ENCODE peak calls at places on chromosome X, in five cellular contexts. V is brain microvascular endothelial cell; S is aorta; N is activated T-helper 1 cell treated with anti-CD3 and anti-CD28 coated beads, Interleukin-2, amount 50 U/mL, for 16 hours; U is NCI-H345. B is an unnamed sample.
A peak's percentile ranks its signal among the peaks of the same experiment; 100 is the strongest.

GRCh38 chrX:38845426-38845825 is 44.2 kb downstream of the MID1IP1 start:
- DNase-seq in N (no peak), V (no peak), S (no peak), U (no peak), B (no peak)

GRCh38 chrX:84188320-84188834 is 378 bp upstream of the RPS6KA6 start:
- DNase-seq in N (no peak), S (peak; percentile 86), V (peak; percentile 2), U (peak; percentile 80), B (peak; percentile 90)

GRCh38 chrX:6004529-6004928 is 224.1 kb downstream of the NLGN4X start:
- DNase-seq in N (no peak), V (no peak), U (no peak), S (no peak), B (no peak)

GRCh38 chrX:155718964-155719586 is 106.3 kb upstream of the TMLHE start:
- DNase-seq in S (no peak), N (no peak), V (peak; percentile 1), U (no peak), B (no peak)

GRCh38 chrX:72569786-72570185 is 2.9 kb downstream of the HDAC8 start:
- DNase-seq in S (no peak), N (no peak), V (peak; percentile 63), U (no peak), B (no peak)

GRCh38 chrX:7606253-7606652 is 236.7 kb upstream of the VCX start:
- DNase-seq in U (no peak), S (no peak), V (no peak), N (no peak), B (peak; percentile 5)

GRCh38 chrX:122046226-122046625 is 998.8 kb downstream of the GLUD2 start:
- DNase-seq in S (no peak), V (no peak), N (no peak), U (no peak), B (no peak)

GRCh38 chrX:103376979-103377324 is 614 bp downstream of the BEX3 start:
- DNase-seq in V (no peak), S (no peak), U (peak; percentile 16), N (no peak), B (peak; percentile 50)

GRCh38 chrX:119790977-119791436 is 423 bp downstream of the RPL39 start:
- DNase-seq in V (peak; percentile 16), U (peak; percentile 31), S (peak; percentile 74), N (peak; percentile 3), B (peak; percentile 55)

GRCh38 chrX:57918750-57919436 is 8.6 kb upstream of the ZXDA start:
- DNase-seq in U (peak; percentile 42), N (no peak), S (no peak), V (no peak), B (peak; percentile 65)

GRCh38 chrX:46687619-46688018 is 71.3 kb downstream of the SLC9A7 start:
- DNase-seq in S (no peak), N (no peak), U (no peak), V (no peak), B (no peak)

GRCh38 chrX:154512879-154513553 is 3.0 kb downstream of the FAM3A start:
- DNase-seq in V (no peak), U (no peak), S (no peak), N (no peak), B (no peak)

GRCh38 chrX:9681422-9681821 is 84.2 kb downstream of the GPR143 start:
- DNase-seq in U (no peak), N (no peak), S (no peak), V (peak; percentile 18), B (no peak)

GRCh38 chrX:102712216-102712966 is at the start of gene GPRASP2:
- DNase-seq in N (no peak), U (peak; percentile 16), S (peak; percentile 85), V (no peak), B (peak; percentile 58)

GRCh38 chrX:39619182-39620009 is 478.4 kb downstream of the BCOR start:
- DNase-seq in V (no peak), S (no peak), N (no peak), U (peak; percentile 13), B (no peak)

GRCh38 chrX:17405225-17405969 is 30.4 kb downstream of the NHS start:
- DNase-seq in N (no peak), S (no peak), U (no peak), V (peak; percentile 39), B (no peak)

GRCh38 chrX:43969504-43970501 is 3.4 kb downstream of the NDP start:
- DNase-seq in N (no peak), V (peak; percentile 56), S (no peak), U (no peak), B (peak; percentile 16)

GRCh38 chrX:302975-303374 is 15.6 kb downstream of the GTPBP6 start:
- DNase-seq in S (peak; percentile 47), N (no peak), U (no peak), V (no peak), B (no peak)

GRCh38 chrX:139112432-139112831 is 400.9 kb upstream of the FGF13 start:
- DNase-seq in U (no peak), S (no peak), V (no peak), N (no peak), B (no peak)

GRCh38 chrX:8083276-8083675 is 87.8 kb downstream of the VCX2 start:
- DNase-seq in U (no peak), S (no peak), V (no peak), N (no peak), B (no peak)

GRCh38 chrX:123860506-123860840 is 620 bp downstream of the XIAP start:
- DNase-seq in S (no peak), N (no peak), U (peak; percentile 37), V (no peak), B (peak; percentile 62)

GRCh38 chrX:129663171-129663570 is 8.4 kb upstream of the APLN start:
- DNase-seq in V (peak; percentile 61), S (no peak), N (no peak), U (no peak), B (no peak)

GRCh38 chrX:27694667-27695066 is 104.5 kb downstream of the DCAF8L2 start:
- DNase-seq in S (no peak), N (no peak), U (peak; percentile 70), V (no peak), B (no peak)

GRCh38 chrX:115362334-115363095 is 73.0 kb downstream of the LUZP4 start:
- DNase-seq in S (no peak), N (no peak), V (no peak), U (no peak), B (peak; percentile 43)

GRCh38 chrX:72630185-72630584 is 57.5 kb upstream of the HDAC8 start:
- DNase-seq in U (no peak), N (no peak), S (no peak), V (no peak), B (no peak)

GRCh38 chrX:135411893-135412292 is 9.9 kb upstream of the SMIM10L2A start:
- DNase-seq in V (no peak), U (no peak), S (no peak), N (no peak), B (no peak)

B was measured in NCI-H82.